ENCODE peak calls at places on chromosomes 5 and 9, in five cellular contexts. One of them, this sample, is unnamed.

GRCh38 chr5:73858786-73859185 is 232.8 kb downstream of the ARHGEF28 start:
- DNase-seq in kidney: no peak
- DNase-seq in IMR-90: no peak
- DNase-seq in right atrium auricular region: no peak
- DNase-seq in WERI-Rb-1: no peak
- DNase-seq in this sample: no peak

GRCh38 chr9:69190086-69190865 is 16.2 kb downstream of the TJP2 start:
- DNase-seq in WERI-Rb-1: no peak
- DNase-seq in kidney: no peak
- DNase-seq in IMR-90: no peak
- DNase-seq in right atrium auricular region: no peak
- DNase-seq in this sample: no peak

GRCh38 chr9:80090317-80090716 is 518.6 kb downstream of the TLE4 start:
- DNase-seq in IMR-90: no peak
- DNase-seq in right atrium auricular region: no peak
- DNase-seq in WERI-Rb-1: no peak
- DNase-seq in kidney: no peak
- DNase-seq in this sample: no peak

GRCh38 chr5:36242534-36243144 is 914 bp upstream of the NADK2 start:
- DNase-seq in WERI-Rb-1: no peak
- DNase-seq in IMR-90: no peak
- DNase-seq in right atrium auricular region: no peak
- DNase-seq in kidney: peak
- DNase-seq in this sample: no peak

GRCh38 chr5:94615843-94616242 is 2.6 kb downstream of the KIAA0825 start:
- DNase-seq in right atrium auricular region: no peak
- DNase-seq in IMR-90: no peak
- DNase-seq in WERI-Rb-1: no peak
- DNase-seq in kidney: no peak
- DNase-seq in this sample: no peak

GRCh38 chr5:157198277-157199058 is 17.8 kb downstream of the ITK start:
- DNase-seq in IMR-90: no peak
- DNase-seq in right atrium auricular region: no peak
- DNase-seq in WERI-Rb-1: no peak
- DNase-seq in kidney: no peak
- DNase-seq in this sample: no peak

GRCh38 chr5:113806250-113806649 is 292.8 kb downstream of the YTHDC2 start:
- DNase-seq in IMR-90: peak
- DNase-seq in kidney: no peak
- DNase-seq in right atrium auricular region: no peak
- DNase-seq in WERI-Rb-1: no peak
- DNase-seq in this sample: no peak

GRCh38 chr5:151577566-151577965 is 13.6 kb downstream of the FAT2 start:
- DNase-seq in IMR-90: no peak
- DNase-seq in WERI-Rb-1: no peak
- DNase-seq in kidney: no peak
- DNase-seq in right atrium auricular region: no peak
- DNase-seq in this sample: no peak

GRCh38 chr9:107274953-107275422 is 8.1 kb upstream of the RAD23B start:
- DNase-seq in WERI-Rb-1: no peak
- DNase-seq in IMR-90: peak
- DNase-seq in right atrium auricular region: no peak
- DNase-seq in kidney: no peak
- DNase-seq in this sample: no peak

GRCh38 chr9:95268681-95269080 is 48.8 kb downstream of the FANCC start:
- DNase-seq in kidney: no peak
- DNase-seq in IMR-90: peak
- DNase-seq in WERI-Rb-1: peak
- DNase-seq in right atrium auricular region: no peak
- DNase-seq in this sample: no peak

GRCh38 chr5:175288048-175288621 is 155.8 kb downstream of the DRD1 start:
- DNase-seq in IMR-90: peak
- DNase-seq in WERI-Rb-1: no peak
- DNase-seq in right atrium auricular region: no peak
- DNase-seq in kidney: no peak
- DNase-seq in this sample: no peak

GRCh38 chr9:69932901-69933300 is 110.7 kb upstream of the MAMDC2 start:
- DNase-seq in WERI-Rb-1: peak
- DNase-seq in kidney: no peak
- DNase-seq in right atrium auricular region: no peak
- DNase-seq in IMR-90: no peak
- DNase-seq in this sample: no peak

GRCh38 chr9:128055222-128056040 is 11.7 kb downstream of the NAIF1 start:
- DNase-seq in right atrium auricular region: peak
- DNase-seq in kidney: peak
- DNase-seq in WERI-Rb-1: no peak
- DNase-seq in IMR-90: no peak
- DNase-seq in this sample: no peak

GRCh38 chr9:108040783-108041182 is 551.2 kb upstream of the KLF4 start:
- DNase-seq in right atrium auricular region: no peak
- DNase-seq in WERI-Rb-1: no peak
- DNase-seq in IMR-90: peak
- DNase-seq in kidney: no peak
- DNase-seq in this sample: no peak

GRCh38 chr5:178107889-178108288 is 5.4 kb upstream of the N4BP3 start:
- DNase-seq in kidney: no peak
- DNase-seq in WERI-Rb-1: no peak
- DNase-seq in right atrium auricular region: no peak
- DNase-seq in IMR-90: no peak
- DNase-seq in this sample: no peak

GRCh38 chr5:44538831-44539539 is 149.8 kb upstream of the FGF10 start:
- DNase-seq in right atrium auricular region: no peak
- DNase-seq in IMR-90: no peak
- DNase-seq in WERI-Rb-1: no peak
- DNase-seq in kidney: no peak
- DNase-seq in this sample: no peak

GRCh38 chr9:110192531-110193326 is 15.2 kb downstream of the C9orf152 start:
- DNase-seq in IMR-90: peak
- DNase-seq in kidney: no peak
- DNase-seq in right atrium auricular region: no peak
- DNase-seq in WERI-Rb-1: no peak
- DNase-seq in this sample: no peak

GRCh38 chr5:180347651-180348050 is 5.5 kb downstream of the GFPT2 start:
- DNase-seq in IMR-90: no peak
- DNase-seq in right atrium auricular region: no peak
- DNase-seq in WERI-Rb-1: no peak
- DNase-seq in kidney: peak
- DNase-seq in this sample: no peak

GRCh38 chr5:103259705-103260355 is 1.3 kb downstream of the MACIR start:
- DNase-seq in kidney: no peak
- DNase-seq in right atrium auricular region: no peak
- DNase-seq in WERI-Rb-1: no peak
- DNase-seq in IMR-90: peak
- DNase-seq in this sample: no peak

DNA sequence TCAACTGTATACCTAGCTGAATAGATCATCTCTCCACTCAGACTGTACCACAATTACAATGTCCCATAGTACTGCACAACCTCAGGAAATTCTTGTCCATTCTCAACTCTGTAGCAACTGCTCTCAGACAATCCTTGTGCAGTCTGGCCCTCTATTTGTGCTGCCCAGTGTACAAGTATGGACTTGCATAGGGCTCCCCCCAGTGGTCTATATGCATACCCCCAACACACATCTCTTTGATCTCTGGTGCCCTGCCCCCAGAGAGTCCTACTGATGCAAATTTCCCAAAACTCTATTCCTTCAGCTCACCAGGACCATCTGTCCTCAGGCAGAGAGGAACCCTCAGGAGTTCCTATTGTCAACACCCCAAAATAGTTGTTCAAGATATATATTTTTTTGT is 205.3 kb downstream of the SLCO4C1 start:
- DNase-seq in IMR-90: no peak
- DNase-seq in right atrium auricular region: no peak
- DNase-seq in kidney: no peak
- DNase-seq in WERI-Rb-1: peak
- DNase-seq in this sample: no peak
- TF ChIP-seq CTCF in IMR-90: no peak
- TF ChIP-seq CTCF in right atrium auricular region: no peak
- TF ChIP-seq CTCF in kidney: no peak
- TF ChIP-seq CTCF in WERI-Rb-1: peak
- TF ChIP-seq CTCF in this sample: peak

GRCh38 chr5:43313035-43313853 is at the start of gene HMGCS1:
- DNase-seq in right atrium auricular region: peak
- DNase-seq in kidney: peak
- DNase-seq in WERI-Rb-1: peak
- DNase-seq in IMR-90: peak
- DNase-seq in this sample: peak
- TF ChIP-seq CTCF in right atrium auricular region: peak
- TF ChIP-seq CTCF in kidney: peak
- TF ChIP-seq CTCF in WERI-Rb-1: no peak
- TF ChIP-seq CTCF in IMR-90: peak
- TF ChIP-seq CTCF in this sample: peak

DNA sequence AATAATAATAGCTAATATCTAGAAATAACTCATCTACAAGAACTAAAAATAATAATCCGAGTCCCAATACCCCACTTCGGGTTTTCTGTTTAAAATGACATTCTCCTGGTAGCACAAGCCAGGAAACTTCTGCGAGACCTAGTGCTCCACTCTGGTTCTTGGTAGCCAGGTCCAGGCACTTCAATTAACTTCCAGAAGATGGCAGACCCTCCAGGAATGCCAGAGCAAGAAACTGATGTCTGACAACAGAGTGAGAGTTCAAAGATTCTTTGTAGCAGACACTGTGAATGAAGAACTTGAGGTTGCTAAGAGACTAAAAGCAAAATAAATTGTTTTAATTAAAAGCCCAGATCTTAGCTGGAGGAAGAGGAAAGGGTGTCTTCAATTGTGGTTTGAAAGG is 1963.3 kb upstream of the CDH9 start:
- DNase-seq in kidney: no peak
- DNase-seq in right atrium auricular region: no peak
- DNase-seq in IMR-90: no peak
- DNase-seq in WERI-Rb-1: no peak
- DNase-seq in this sample: no peak
- TF ChIP-seq CTCF in kidney: peak
- TF ChIP-seq CTCF in right atrium auricular region: no peak
- TF ChIP-seq CTCF in IMR-90: no peak
- TF ChIP-seq CTCF in WERI-Rb-1: peak
- TF ChIP-seq CTCF in this sample: peak

GRCh38 chr9:38662763-38663593 is 42.6 kb upstream of the ANKRD18A start:
- DNase-seq in right atrium auricular region: peak
- DNase-seq in WERI-Rb-1: no peak
- DNase-seq in IMR-90: no peak
- DNase-seq in kidney: no peak
- DNase-seq in this sample: no peak
- TF ChIP-seq CTCF in right atrium auricular region: peak
- TF ChIP-seq CTCF in WERI-Rb-1: peak
- TF ChIP-seq CTCF in IMR-90: peak
- TF ChIP-seq CTCF in kidney: no peak
- TF ChIP-seq CTCF in this sample: peak

DNA sequence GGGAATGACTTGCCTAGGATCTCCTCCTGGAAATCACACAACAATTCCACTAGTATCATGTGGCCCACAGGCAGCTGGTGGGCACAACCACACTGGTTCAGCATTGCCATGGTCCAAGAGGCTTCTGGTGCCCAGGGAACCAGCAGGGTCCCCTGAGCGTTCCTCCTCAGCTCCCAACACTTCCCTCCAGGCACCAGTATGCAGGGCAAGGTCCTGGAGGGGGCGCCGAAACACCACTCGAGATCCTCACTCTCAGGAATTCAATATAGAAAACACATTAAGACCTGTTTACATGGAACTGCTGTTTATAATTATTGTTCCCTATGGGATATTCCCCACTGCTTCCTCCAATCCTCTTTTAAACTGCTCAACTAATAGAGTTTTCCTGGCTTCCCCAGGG is 91.9 kb upstream of the GABRP start:
- DNase-seq in kidney: no peak
- DNase-seq in IMR-90: no peak
- DNase-seq in WERI-Rb-1: peak
- DNase-seq in right atrium auricular region: no peak
- DNase-seq in this sample: no peak
- TF ChIP-seq CTCF in kidney: no peak
- TF ChIP-seq CTCF in IMR-90: no peak
- TF ChIP-seq CTCF in WERI-Rb-1: peak
- TF ChIP-seq CTCF in right atrium auricular region: no peak
- TF ChIP-seq CTCF in this sample: peak

GRCh38 chr5:32713396-32714381 is 2.6 kb downstream of the NPR3 start:
- DNase-seq in right atrium auricular region: no peak
- DNase-seq in WERI-Rb-1: no peak
- DNase-seq in kidney: peak
- DNase-seq in IMR-90: peak
- DNase-seq in this sample: peak

GRCh38 chr5:32710859-32711692 is at the start of gene NPR3:
- DNase-seq in kidney: peak
- DNase-seq in WERI-Rb-1: no peak
- DNase-seq in IMR-90: peak
- DNase-seq in right atrium auricular region: no peak
- DNase-seq in this sample: peak

GRCh38 chr5:32714836-32715235 is 3.7 kb downstream of the NPR3 start:
- DNase-seq in WERI-Rb-1: no peak
- DNase-seq in right atrium auricular region: no peak
- DNase-seq in IMR-90: peak
- DNase-seq in kidney: no peak
- DNase-seq in this sample: no peak

GRCh38 chr5:32711693-32712462 is 757 bp downstream of the NPR3 start:
- DNase-seq in right atrium auricular region: no peak
- DNase-seq in kidney: peak
- DNase-seq in WERI-Rb-1: no peak
- DNase-seq in IMR-90: peak
- DNase-seq in this sample: no peak

DNA sequence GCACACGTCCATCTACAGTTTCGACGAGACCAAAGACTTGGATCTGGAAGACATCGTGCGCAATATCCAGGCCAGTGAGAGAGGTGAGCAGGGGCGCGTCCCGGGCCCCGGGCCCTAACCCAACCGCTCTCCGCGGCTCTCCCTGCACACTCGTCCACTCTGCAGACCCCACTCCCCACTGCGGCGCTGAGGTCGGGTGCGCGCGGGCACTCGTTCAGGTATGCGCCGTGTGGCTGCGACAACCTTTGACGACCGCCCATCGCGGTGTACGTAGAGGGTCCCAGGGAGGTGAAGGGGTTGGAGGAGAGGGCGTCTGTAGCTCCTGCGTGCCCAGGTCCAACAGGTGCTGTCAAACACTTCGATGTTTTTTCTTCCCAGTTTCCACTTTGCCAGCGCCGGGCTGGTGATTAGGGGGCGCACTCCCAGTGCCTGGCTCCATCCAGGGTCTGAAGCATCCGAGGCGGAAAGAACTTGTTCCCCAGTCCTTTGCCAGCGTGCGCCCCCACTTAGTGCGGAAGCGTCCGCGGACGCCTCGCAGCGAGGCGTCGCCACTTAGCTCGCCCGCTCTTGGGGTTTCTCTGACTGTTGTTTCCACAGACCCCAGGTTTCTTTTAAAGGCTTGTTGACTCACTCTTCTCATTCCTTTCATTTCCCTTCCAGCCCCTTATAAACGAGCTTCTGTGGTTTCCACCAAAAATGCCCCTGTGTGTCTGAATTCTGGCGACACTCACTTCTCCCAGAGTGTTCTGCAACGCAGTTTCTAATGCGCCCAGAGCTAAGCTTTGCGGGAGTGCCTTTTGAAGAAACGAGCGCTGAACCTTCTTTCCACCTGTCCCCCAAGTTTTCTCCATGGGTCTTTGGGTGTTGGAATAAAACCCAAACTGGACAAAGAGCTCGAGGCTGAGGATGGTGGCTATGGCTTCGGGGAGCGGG is 1.6 kb downstream of the NPR3 start:
- DNase-seq in IMR-90: peak
- DNase-seq in kidney: peak
- DNase-seq in right atrium auricular region: no peak
- DNase-seq in WERI-Rb-1: no peak
- DNase-seq in this sample: no peak
- TF ChIP-seq CTCF in IMR-90: no peak
- TF ChIP-seq CTCF in kidney: no peak
- TF ChIP-seq CTCF in right atrium auricular region: peak
- TF ChIP-seq CTCF in WERI-Rb-1: no peak
- TF ChIP-seq CTCF in this sample: no peak

This sample was measured in type B pancreatic cell.